ENCODE peak calls at places on chromosomes 7 and 10, in four cellular contexts. V, Y, E and F are unnamed samples.

GRCh38 chr7:67438174-67438837 is 441.7 kb downstream of the TYW1 start:
- DNase-seq in V (no peak), Y (peak; percentile 74), E (no peak), F (no peak)

GRCh38 chr10:24951201-24952145 is 933 bp downstream of the PRTFDC1 start:
- DNase-seq in V (no peak), Y (no peak), E (no peak), F (peak; percentile 56)

GRCh38 chr7:52472006-52472405 is 563.4 kb upstream of the POM121L12 start:
- DNase-seq in V (no peak), Y (no peak), E (no peak), F (no peak)

GRCh38 chr10:124647421-124648130 is 96.6 kb downstream of the FAM53B start:
- DNase-seq in V (peak; percentile 20), Y (peak; percentile 60), E (peak; percentile 50), F (no peak)

GRCh38 chr7:48563334-48563733 is 361.0 kb upstream of the CDC14C start:
- DNase-seq in V (no peak), Y (no peak), E (no peak), F (no peak)

GRCh38 chr7:90708841-90709317 is 112.8 kb downstream of the CDK14 start:
- DNase-seq in V (no peak), Y (no peak), E (peak; percentile 67), F (no peak)

GRCh38 chr7:146961617-146962016 is 845.0 kb downstream of the CNTNAP2 start:
- DNase-seq in V (no peak), Y (no peak), E (no peak), F (no peak)

GRCh38 chr7:121605297-121605640 is 209.2 kb upstream of the FAM3C start:
- DNase-seq in V (peak; percentile 6), Y (no peak), E (no peak), F (no peak)

GRCh38 chr10:1412531-1413189 is 324.7 kb downstream of the ADARB2 start:
- DNase-seq in V (no peak), Y (no peak), E (no peak), F (no peak)

DNA sequence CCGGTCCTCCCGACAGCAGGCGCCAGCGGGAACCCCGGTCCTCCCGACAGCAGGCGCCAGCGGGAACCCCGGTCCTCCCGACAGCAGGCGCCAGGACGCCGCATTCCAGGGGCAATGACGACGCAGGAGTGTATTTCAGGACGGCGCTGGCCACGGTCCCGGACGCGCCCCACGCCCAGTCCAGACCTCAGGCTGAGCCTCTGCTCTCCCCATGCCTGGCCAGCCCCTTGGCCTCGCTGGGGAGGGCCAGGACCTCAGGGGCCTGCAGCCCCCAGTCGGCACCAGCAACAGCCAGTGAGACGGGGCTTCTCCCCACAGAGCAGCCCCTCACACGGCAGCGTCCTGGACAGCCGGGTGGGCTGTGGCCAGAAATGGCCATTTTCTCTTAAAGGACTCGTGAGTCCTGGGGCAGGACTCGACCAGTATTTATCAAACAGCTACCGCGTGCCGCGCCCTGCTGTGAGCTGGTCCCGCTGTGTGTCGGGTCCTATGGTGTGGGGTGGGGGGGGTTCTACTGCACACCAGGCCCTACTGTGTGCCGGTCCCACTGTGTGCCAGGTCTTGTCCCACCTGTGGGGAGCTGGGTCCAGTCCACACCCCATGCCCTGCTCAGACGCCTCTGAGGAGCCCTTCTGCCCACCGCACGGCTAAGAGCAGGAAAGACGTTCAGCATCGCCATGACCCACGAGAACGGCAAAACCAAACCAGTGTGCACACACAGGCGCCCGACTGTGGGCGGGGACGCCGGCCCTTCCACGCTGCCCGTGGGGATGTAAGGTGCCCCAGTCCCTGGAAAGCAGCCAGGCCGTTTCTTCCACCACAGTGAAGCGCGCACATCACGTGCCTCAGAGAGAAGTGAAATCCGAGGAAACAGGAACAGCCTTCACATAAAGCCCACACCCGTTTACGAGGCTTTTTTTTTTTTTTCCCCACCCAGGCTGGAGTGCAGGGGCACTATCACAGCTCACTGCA is 33.3 kb downstream of the GET4 start:
- DNase-seq in V (peak; percentile 15), Y (no peak), E (no peak), F (no peak)
- TF ChIP-seq CHD1 in V (no peak), Y (no peak), E (no peak), F (no peak)

DNA sequence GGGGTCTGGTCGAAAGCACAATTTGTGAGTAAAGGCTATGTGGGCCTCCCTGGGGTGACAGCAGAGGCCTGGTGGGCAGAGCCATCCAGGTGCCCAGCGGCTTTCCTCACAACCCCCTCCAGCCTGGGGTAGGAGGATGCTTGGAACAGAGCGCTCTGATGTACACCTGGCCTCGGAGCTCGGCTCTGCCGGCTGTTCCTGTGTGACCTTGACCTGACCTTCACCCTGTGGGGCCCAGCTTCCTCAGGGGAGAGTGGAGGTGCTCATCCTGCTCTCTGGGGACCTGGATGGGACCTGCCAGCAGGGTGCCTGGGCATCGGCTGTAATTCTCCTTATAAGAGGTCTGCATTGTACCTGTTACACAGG is 28.9 kb downstream of the RET start:
- DNase-seq in V (no peak), Y (no peak), E (no peak), F (no peak)
- H2AFZ ChIP-seq in V (peak overlapping the region; percentile 98), Y (peak overlapping the region; percentile 67), E (no peak overlapping the region), F (no peak overlapping the region)

DNA sequence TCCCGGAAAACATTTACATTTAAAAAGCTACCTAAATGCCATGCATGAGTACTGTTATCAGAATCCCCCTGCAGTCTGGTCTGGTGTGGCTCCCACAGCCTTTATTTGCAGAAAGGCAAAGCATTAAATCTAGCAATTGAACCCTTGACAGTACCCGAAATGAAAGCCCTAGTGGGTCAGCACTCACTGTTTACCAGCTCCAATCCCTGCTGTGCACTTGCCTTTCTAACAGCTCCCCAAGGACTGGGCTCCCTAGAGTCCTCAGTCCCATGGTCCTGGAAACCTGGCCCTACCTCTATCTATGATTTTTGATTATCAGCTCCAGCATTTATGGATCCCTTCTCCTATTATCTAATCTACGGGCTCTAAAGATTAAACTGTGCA is 1.9 kb upstream of the MACC1 start:
- DNase-seq in V (no peak), Y (no peak), E (no peak), F (no peak)
- TF ChIP-seq CHD1 in V (no peak), Y (no peak), E (no peak), F (no peak)

GRCh38 chr10:17354781-17355180 is 99.6 kb downstream of the ST8SIA6 start:
- DNase-seq in V (no peak), Y (no peak), E (no peak), F (no peak)
- H2AFZ ChIP-seq in V (no peak overlapping the region), Y (no peak overlapping the region), E (no peak overlapping the region), F (no peak overlapping the region)

GRCh38 chr10:58954163-58954562 is 222.3 kb upstream of the PHYHIPL start:
- DNase-seq in V (no peak), Y (no peak), E (no peak), F (no peak)

GRCh38 chr10:58952747-58953466 is 223.5 kb upstream of the PHYHIPL start:
- DNase-seq in V (peak; percentile 42), Y (peak; percentile 46), E (peak; percentile 19), F (no peak)

GRCh38 chr10:58957517-58957916 is 218.9 kb upstream of the PHYHIPL start:
- DNase-seq in V (no peak), Y (no peak), E (no peak), F (no peak)

GRCh38 chr10:58955615-58956014 is 220.8 kb upstream of the PHYHIPL start:
- DNase-seq in V (no peak), Y (no peak), E (no peak), F (no peak)

GRCh38 chr10:58956926-58957325 is 219.5 kb upstream of the PHYHIPL start:
- DNase-seq in V (peak; percentile 3), Y (no peak), E (no peak), F (no peak)
- TF ChIP-seq CHD1 in V (no peak), Y (no peak), E (no peak), F (no peak)

DNA sequence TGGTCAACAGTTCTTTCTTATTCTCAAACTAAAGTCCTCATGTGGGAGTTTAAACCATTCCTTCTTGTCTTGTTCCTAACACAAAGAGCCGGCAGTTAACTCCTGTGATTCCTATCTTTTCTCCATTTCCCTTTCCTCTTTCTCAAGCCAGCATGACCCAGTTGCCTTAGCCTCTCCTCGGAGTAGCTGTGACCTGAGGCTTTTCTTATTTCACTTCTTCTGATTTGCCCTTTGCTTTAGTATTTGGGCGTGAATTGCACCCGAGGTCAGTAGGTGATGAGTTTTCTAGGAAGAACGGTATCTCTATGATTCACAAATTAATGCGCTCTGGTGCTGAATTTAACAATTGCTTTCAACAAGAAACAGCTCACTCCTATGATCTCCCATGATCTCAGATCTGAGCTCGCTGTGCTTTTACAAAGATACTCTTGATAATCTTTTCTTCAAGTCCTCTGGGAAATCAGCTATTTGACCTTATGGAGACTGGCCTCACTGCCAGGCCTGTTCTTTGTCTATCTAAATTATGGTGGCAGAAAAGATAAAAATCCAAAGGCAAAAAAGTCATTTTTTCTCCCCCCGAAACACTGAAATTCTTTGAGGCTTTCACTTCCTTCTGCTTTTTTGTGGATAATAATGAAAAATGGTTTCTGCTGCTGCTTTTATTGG is 184.6 kb downstream of the JCAD start:
- DNase-seq in V (no peak), Y (no peak), E (no peak), F (no peak)
- H2AFZ ChIP-seq in V (no peak overlapping the region), Y (no peak overlapping the region), E (no peak overlapping the region), F (no peak overlapping the region)

GRCh38 chr7:105988277-105988676 is 25.2 kb downstream of the CDHR3 start:
- DNase-seq in V (no peak), Y (no peak), E (no peak), F (no peak)

GRCh38 chr7:105989686-105990085 is 26.6 kb downstream of the CDHR3 start:
- DNase-seq in V (no peak), Y (no peak), E (no peak), F (no peak)

GRCh38 chr7:105990141-105990540 is 27.1 kb downstream of the CDHR3 start:
- DNase-seq in V (no peak), Y (no peak), E (no peak), F (no peak)

GRCh38 chr7:105992888-105993287 is 29.8 kb downstream of the CDHR3 start:
- DNase-seq in V (no peak), Y (no peak), E (no peak), F (no peak)

DNA sequence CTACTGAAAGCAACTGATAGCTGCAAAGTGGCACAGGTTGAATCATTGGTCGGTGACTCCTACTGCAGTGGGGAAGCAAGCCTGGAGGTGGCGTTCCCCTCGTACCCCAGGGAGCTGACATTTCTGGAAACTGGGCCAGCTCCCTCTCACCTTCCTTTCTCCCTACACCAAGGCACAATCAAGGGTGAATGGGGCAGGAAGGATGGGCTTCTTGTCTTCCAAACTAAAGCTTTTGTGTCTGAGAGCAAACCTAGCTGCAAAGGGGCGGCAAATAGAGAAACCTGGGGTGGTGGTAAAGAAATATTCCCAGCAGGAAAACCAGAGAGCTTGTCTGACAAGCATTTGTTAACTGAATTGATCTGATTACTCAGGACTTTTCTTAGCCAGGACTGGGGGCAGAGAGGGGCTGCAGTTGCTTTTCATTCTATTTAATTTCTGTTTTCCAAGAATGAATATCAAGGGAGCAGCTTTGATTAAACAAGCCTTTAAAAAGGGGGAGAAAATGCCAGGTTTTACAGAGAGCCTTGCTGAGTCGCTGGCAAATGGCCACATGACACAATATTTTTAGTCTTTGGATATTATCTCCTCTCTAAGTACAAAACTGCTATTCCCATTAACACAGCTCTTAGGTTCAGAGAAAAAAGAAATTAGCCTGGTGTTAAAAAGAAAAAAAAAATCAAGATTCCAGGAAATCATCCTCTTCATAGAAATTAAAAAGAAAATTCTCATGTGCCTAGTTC is 27.8 kb downstream of the CDHR3 start:
- DNase-seq in V (no peak), Y (no peak), E (no peak), F (peak; percentile 72)
- TF ChIP-seq CHD1 in V (no peak), Y (no peak), E (no peak), F (no peak)

GRCh38 chr10:5573968-5574641 is 49.3 kb downstream of the CALML3 start:
- DNase-seq in V (peak; percentile 59), Y (no peak), E (no peak), F (no peak)
- H2AFZ ChIP-seq in V (peak overlapping the region; percentile 45), Y (no peak overlapping the region), E (no peak overlapping the region), F (no peak overlapping the region)

GRCh38 chr7:101436857-101437576 is 74.3 kb downstream of the COL26A1 start:
- DNase-seq in V (no peak), Y (peak; percentile 87), E (no peak), F (peak; percentile 44)
- TF ChIP-seq CHD1 in V (no peak), Y (no peak), E (no peak), F (no peak)